ENCODE peak calls at places on chromosomes 6 and 20, in nine cellular contexts. M is HAP-1, Z is PC-9, H is astrocyte of the spinal cord, X is HL-60, R is GM23248, F is A549, A is RWPE2, N is colonic mucosa. I is an unnamed sample.

GRCh38 chr6:95923518-95923917 is 92.3 kb upstream of the FUT9 start:
- DNase-seq in M (peak), Z (no peak), H (no peak), X (no peak), R (peak), F (no peak), A (no peak), N (no peak), I (peak)

GRCh38 chr6:149366237-149366921 is 33.7 kb upstream of the SUMO4 start:
- DNase-seq in M (no peak), Z (no peak), H (no peak), X (no peak), R (no peak), F (no peak), A (no peak), N (no peak), I (no peak)

GRCh38 chr6:137921823-137922222 is 54.8 kb downstream of the TNFAIP3 start:
- DNase-seq in M (no peak), Z (no peak), H (no peak), X (no peak), R (peak), F (no peak), A (no peak), N (no peak), I (no peak)

GRCh38 chr6:169904051-169904922 is 152.9 kb downstream of the ERMARD start:
- DNase-seq in M (no peak), Z (no peak), H (no peak), X (no peak), R (no peak), F (no peak), A (no peak), N (no peak), I (no peak)

GRCh38 chr6:170076466-170077165 is 214.3 kb downstream of the DLL1 start:
- DNase-seq in M (no peak), Z (no peak), H (no peak), X (peak), R (no peak), F (no peak), A (peak), N (no peak), I (no peak)

GRCh38 chr6:139474145-139475108 is 100.0 kb upstream of the CITED2 start:
- DNase-seq in M (no peak), Z (no peak), H (peak), X (peak), R (peak), F (no peak), A (no peak), N (peak), I (no peak)

GRCh38 chr20:48563191-48563884 is 264.5 kb downstream of the PREX1 start:
- DNase-seq in M (no peak), Z (no peak), H (no peak), X (no peak), R (no peak), F (no peak), A (no peak), N (no peak), I (no peak)

GRCh38 chr6:42120895-42121865 is 21.2 kb downstream of the C6orf132 start:
- DNase-seq in M (no peak), Z (peak), H (no peak), X (no peak), R (peak), F (no peak), A (no peak), N (no peak), I (no peak)

GRCh38 chr6:18693923-18694322 is 306.8 kb downstream of the RNF144B start:
- DNase-seq in M (no peak), Z (no peak), H (no peak), X (no peak), R (no peak), F (no peak), A (no peak), N (no peak), I (no peak)

GRCh38 chr6:29011276-29011734 is 6.2 kb upstream of the ZNF311 start:
- DNase-seq in M (peak), Z (no peak), H (peak), X (peak), R (peak), F (peak), A (no peak), N (no peak), I (peak)

GRCh38 chr6:122845916-122846632 is 57.0 kb downstream of the SMPDL3A start:
- DNase-seq in M (no peak), Z (peak), H (peak), X (no peak), R (peak), F (no peak), A (no peak), N (no peak), I (peak)

GRCh38 chr6:90820436-90820835 is 233.6 kb upstream of the MAP3K7 start:
- DNase-seq in M (no peak), Z (no peak), H (no peak), X (no peak), R (no peak), F (no peak), A (no peak), N (no peak), I (peak)

GRCh38 chr6:144155529-144155928 is 5.2 kb downstream of the STX11 start:
- DNase-seq in M (no peak), Z (no peak), H (no peak), X (no peak), R (no peak), F (no peak), A (no peak), N (no peak), I (no peak)

GRCh38 chr6:16747232-16748027 is 13.8 kb downstream of the ATXN1 start:
- DNase-seq in M (no peak), Z (no peak), H (peak), X (no peak), R (peak), F (no peak), A (no peak), N (no peak), I (peak)

GRCh38 chr20:16005612-16006493 is 567.4 kb downstream of the KIF16B start:
- DNase-seq in M (peak), Z (no peak), H (no peak), X (no peak), R (no peak), F (no peak), A (no peak), N (no peak), I (no peak)

GRCh38 chr6:26550250-26550993 is 12.3 kb downstream of the HMGN4 start:
- DNase-seq in M (peak), Z (no peak), H (peak), X (peak), R (peak), F (no peak), A (no peak), N (peak), I (peak)

GRCh38 chr6:119446623-119447008 is 97.1 kb upstream of the MAN1A1 start:
- DNase-seq in M (no peak), Z (peak), H (peak), X (no peak), R (peak), F (no peak), A (no peak), N (peak), I (peak)

GRCh38 chr6:13538084-13538483 is 36.3 kb upstream of the SIRT5 start:
- DNase-seq in M (no peak), Z (peak), H (peak), X (no peak), R (peak), F (peak), A (no peak), N (no peak), I (peak)

GRCh38 chr6:159893064-159893463 is 2.3 kb downstream of the MAS1 start:
- DNase-seq in M (no peak), Z (no peak), H (no peak), X (no peak), R (no peak), F (no peak), A (no peak), N (no peak), I (no peak)

GRCh38 chr6:155765275-155766194 is 309.9 kb upstream of the NOX3 start:
- DNase-seq in M (no peak), Z (no peak), H (peak), X (no peak), R (peak), F (no peak), A (no peak), N (no peak), I (peak)

GRCh38 chr6:88683734-88684133 is 279.7 kb downstream of the RNGTT start:
- DNase-seq in M (no peak), Z (no peak), H (peak), X (no peak), R (peak), F (no peak), A (no peak), N (no peak), I (peak)

GRCh38 chr20:62980970-62981369 is 25.8 kb downstream of the BHLHE23 start:
- DNase-seq in M (peak), Z (no peak), H (no peak), X (peak), R (peak), F (no peak), A (no peak), N (no peak), I (no peak)

GRCh38 chr6:67129780-67130179 is 1422.8 kb upstream of the EYS start:
- DNase-seq in M (no peak), Z (no peak), H (peak), X (no peak), R (no peak), F (no peak), A (no peak), N (no peak), I (no peak)

GRCh38 chr6:218153-219018 is 73.9 kb upstream of the DUSP22 start:
- DNase-seq in M (no peak), Z (no peak), H (no peak), X (no peak), R (no peak), F (no peak), A (no peak), N (no peak), I (no peak)

GRCh38 chr6:161443868-161444267 is 170.0 kb upstream of the AGPAT4 start:
- DNase-seq in M (peak), Z (no peak), H (peak), X (no peak), R (peak), F (no peak), A (no peak), N (no peak), I (no peak)

GRCh38 chr20:32518593-32519366 is 66.4 kb downstream of the NOL4L start:
- DNase-seq in M (no peak), Z (no peak), H (no peak), X (no peak), R (no peak), F (no peak), A (peak), N (no peak), I (no peak)

GRCh38 chr6:26296857-26297648 is 67.9 kb upstream of the BTN3A2 start:
- DNase-seq in M (no peak), Z (peak), H (peak), X (no peak), R (peak), F (no peak), A (no peak), N (no peak), I (peak)

GRCh38 chr6:137761072-137761471 is 106.0 kb upstream of the TNFAIP3 start:
- DNase-seq in M (no peak), Z (no peak), H (no peak), X (no peak), R (no peak), F (no peak), A (no peak), N (no peak), I (no peak)

GRCh38 chr6:81326856-81327561 is 425.5 kb downstream of the TENT5A start:
- DNase-seq in M (no peak), Z (no peak), H (peak), X (no peak), R (peak), F (no peak), A (no peak), N (no peak), I (no peak)

GRCh38 chr6:44428682-44429081 is 41.2 kb downstream of the CDC5L start:
- DNase-seq in M (no peak), Z (no peak), H (no peak), X (no peak), R (peak), F (no peak), A (no peak), N (no peak), I (no peak)

GRCh38 chr20:2599265-2600060 is 53.0 kb upstream of the NOP56 start:
- DNase-seq in M (no peak), Z (no peak), H (peak), X (no peak), R (no peak), F (no peak), A (no peak), N (peak), I (no peak)

GRCh38 chr20:47493175-47493953 is 8.3 kb upstream of the NCOA3 start:
- DNase-seq in M (peak), Z (peak), H (peak), X (peak), R (peak), F (peak), A (peak), N (peak), I (peak)
- H3K4me3 ChIP-seq in M (no peak), Z (peak), H (no peak), X (no peak), R (peak), F (no peak), A (no peak), N (no peak), I (no peak)

DNA sequence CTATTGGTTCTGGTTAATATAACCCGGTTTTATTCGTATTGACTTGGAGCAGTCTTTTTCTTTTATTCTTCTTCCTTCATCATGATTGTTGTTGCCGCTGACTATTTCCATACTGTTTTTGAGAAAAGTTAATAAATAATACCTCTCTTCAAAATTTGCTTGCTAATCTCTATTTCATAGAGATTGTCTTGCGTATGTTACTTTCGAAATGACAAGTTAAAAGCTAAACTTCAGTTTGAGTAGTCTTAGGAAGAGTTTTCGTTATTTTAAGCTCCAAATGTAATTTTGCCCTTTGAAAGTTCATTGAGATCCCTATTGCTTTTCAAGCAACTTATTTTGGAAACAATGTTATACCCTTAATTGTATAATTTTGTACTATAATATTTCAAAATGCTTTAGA is 36.4 kb downstream of the DCBLD1 start:
- DNase-seq in M (no peak), Z (no peak), H (no peak), X (no peak), R (no peak), F (no peak), A (no peak), N (no peak), I (no peak)
- H3K4me3 ChIP-seq in M (no peak), Z (no peak), H (no peak), X (no peak), R (no peak), F (no peak), A (no peak), N (no peak), I (no peak)

DNA sequence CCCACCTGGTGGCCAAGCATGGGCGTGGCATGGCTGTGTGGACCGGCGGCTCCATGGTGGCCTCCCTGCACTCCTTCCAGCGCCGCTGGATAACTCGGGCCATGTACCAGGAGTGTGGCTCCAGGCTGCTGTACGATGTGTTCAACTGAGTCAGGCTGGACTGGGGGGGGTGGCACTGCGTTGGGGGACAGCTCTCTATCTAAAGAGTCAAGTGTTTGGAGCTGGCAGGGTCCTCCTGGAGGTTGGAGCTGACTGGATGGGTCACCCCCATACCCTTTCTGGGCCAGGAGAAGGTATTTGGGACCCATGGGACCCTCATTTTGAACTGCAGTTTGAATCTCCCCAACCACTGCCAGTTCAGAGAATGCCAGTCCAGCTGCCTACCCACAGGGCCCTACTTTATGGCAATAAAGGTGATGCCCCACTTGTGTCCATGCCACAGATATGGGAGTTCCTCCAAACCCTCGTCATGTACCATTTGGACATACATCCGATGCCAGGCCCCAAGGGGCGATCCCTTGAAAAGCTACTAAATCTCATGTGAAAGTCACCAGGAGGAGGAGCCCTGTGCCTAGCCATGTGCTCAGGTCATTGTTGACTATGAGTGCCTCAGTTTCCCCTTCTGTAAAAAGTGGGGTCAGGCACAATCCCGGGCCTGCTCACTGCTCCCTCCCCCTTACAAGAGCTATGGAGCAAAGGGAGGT is 1.5 kb downstream of the ACTL10 start:
- DNase-seq in M (peak), Z (no peak), H (peak), X (peak), R (peak), F (peak), A (peak), N (peak), I (no peak)
- H3K4me3 ChIP-seq in M (no peak), Z (peak), H (no peak), X (no peak), R (peak), F (no peak), A (peak), N (peak), I (no peak)

GRCh38 chr6:133995758-133996157 is 42.7 kb downstream of the TBPL1 start:
- DNase-seq in M (no peak), Z (no peak), H (no peak), X (no peak), R (no peak), F (no peak), A (no peak), N (no peak), I (no peak)

GRCh38 chr6:133995296-133995695 is 42.3 kb downstream of the TBPL1 start:
- DNase-seq in M (no peak), Z (peak), H (no peak), X (no peak), R (no peak), F (no peak), A (no peak), N (no peak), I (no peak)

GRCh38 chr6:133999305-133999704 is 46.3 kb downstream of the TBPL1 start:
- DNase-seq in M (no peak), Z (no peak), H (no peak), X (no peak), R (no peak), F (no peak), A (no peak), N (no peak), I (no peak)

GRCh38 chr6:134000443-134000842 is 47.4 kb downstream of the TBPL1 start:
- DNase-seq in M (no peak), Z (peak), H (no peak), X (no peak), R (no peak), F (no peak), A (no peak), N (no peak), I (peak)

GRCh38 chr6:133997267-133997666 is 44.2 kb downstream of the TBPL1 start:
- DNase-seq in M (no peak), Z (no peak), H (no peak), X (no peak), R (no peak), F (no peak), A (no peak), N (no peak), I (peak)
- H3K4me3 ChIP-seq in M (no peak), Z (no peak), H (no peak), X (no peak), R (no peak), F (no peak), A (no peak), N (no peak), I (no peak)

GRCh38 chr6:130980310-130981032 is 82.6 kb downstream of the EPB41L2 start:
- DNase-seq in M (no peak), Z (no peak), H (no peak), X (no peak), R (no peak), F (no peak), A (no peak), N (no peak), I (no peak)
- H3K4me3 ChIP-seq in M (no peak), Z (no peak), H (no peak), X (no peak), R (no peak), F (no peak), A (no peak), N (no peak), I (no peak)